ENCODE peak calls at places on chromosomes 5 and 9, in four cellular contexts. E is mesenchymal stem cell, G is upper lobe of right lung, L is lung. B is an unnamed sample.

GRCh38 chr9:626591-626990 is 214.9 kb upstream of the DMRT1 start:
- DNase-seq in E (no peak), G (no peak), L (no peak), B (no peak)

GRCh38 chr5:155941340-155941739 is 385.6 kb upstream of the SGCD start:
- DNase-seq in E (no peak), G (no peak), L (no peak), B (no peak)

GRCh38 chr5:81395262-81395661 is 1.3 kb upstream of the ACOT12 start:
- DNase-seq in E (no peak), G (no peak), L (no peak), B (no peak)

GRCh38 chr9:34490360-34490759 is 31.8 kb downstream of the DNAI1 start:
- DNase-seq in E (no peak), G (no peak), L (no peak), B (no peak)

GRCh38 chr5:88944751-88945507 is 61.9 kb upstream of the MEF2C start:
- DNase-seq in E (peak), G (no peak), L (no peak), B (no peak)

GRCh38 chr5:76270214-76270613 is 132.9 kb upstream of the IQGAP2 start:
- DNase-seq in E (peak), G (no peak), L (no peak), B (no peak)

GRCh38 chr5:35164860-35165542 is 65.3 kb downstream of the PRLR start:
- DNase-seq in E (no peak), G (no peak), L (no peak), B (no peak)

GRCh38 chr9:123866497-123866896 is 63.4 kb downstream of the DENND1A start:
- DNase-seq in E (no peak), G (no peak), L (no peak), B (no peak)

GRCh38 chr5:15704397-15704947 is 204.5 kb downstream of the FBXL7 start:
- DNase-seq in E (peak), G (no peak), L (no peak), B (no peak)

GRCh38 chr5:77768978-77769377 is 7.2 kb downstream of the TBCA start:
- DNase-seq in E (no peak), G (no peak), L (no peak), B (no peak)

GRCh38 chr5:51226420-51226735 is 156.9 kb upstream of the ISL1 start:
- DNase-seq in E (no peak), G (no peak), L (no peak), B (no peak)

GRCh38 chr5:129743541-129744187 is 4.2 kb upstream of the MINAR2 start:
- DNase-seq in E (no peak), G (no peak), L (no peak), B (no peak)

GRCh38 chr5:39494099-39494498 is 69.3 kb upstream of the DAB2 start:
- DNase-seq in E (no peak), G (no peak), L (no peak), B (no peak)

GRCh38 chr5:42995152-42995751 is 44.9 kb downstream of the ANXA2R start:
- DNase-seq in E (no peak), G (no peak), L (no peak), B (no peak)

GRCh38 chr5:126100767-126101166 is 322.4 kb upstream of the GRAMD2B start:
- DNase-seq in E (no peak), G (no peak), L (no peak), B (no peak)

GRCh38 chr9:99120256-99120655 is 15.3 kb downstream of the TGFBR1 start:
- DNase-seq in E (no peak), G (no peak), L (no peak), B (no peak)

GRCh38 chr5:90056911-90057705 is 352.4 kb downstream of the CETN3 start:
- DNase-seq in E (peak), G (no peak), L (no peak), B (no peak)

GRCh38 chr5:104904561-104904960 is 1342.0 kb upstream of the NUDT12 start:
- DNase-seq in E (no peak), G (no peak), L (no peak), B (no peak)

GRCh38 chr5:15238006-15238405 is 262.0 kb upstream of the FBXL7 start:
- DNase-seq in E (no peak), G (no peak), L (no peak), B (no peak)

GRCh38 chr9:30075451-30076199 is 2308.8 kb upstream of the ACO1 start:
- DNase-seq in E (peak), G (no peak), L (no peak), B (no peak)

GRCh38 chr5:141504216-141504615 is 15.3 kb downstream of the PCDHGC5 start:
- DNase-seq in E (no peak), G (no peak), L (no peak), B (no peak)
- H3K27ac ChIP-seq in E (no peak), G (no peak), L (no peak), B (no peak)

GRCh38 chr5:3612561-3613175 is 17.0 kb downstream of the IRX1 start:
- DNase-seq in E (no peak), G (no peak), L (no peak), B (no peak)

GRCh38 chr5:3615829-3616228 is 20.2 kb downstream of the IRX1 start:
- DNase-seq in E (no peak), G (no peak), L (no peak), B (no peak)

GRCh38 chr5:3609120-3609681 is 13.6 kb downstream of the IRX1 start:
- DNase-seq in E (no peak), G (peak), L (no peak), B (no peak)

GRCh38 chr5:3615217-3615616 is 19.6 kb downstream of the IRX1 start:
- DNase-seq in E (no peak), G (no peak), L (no peak), B (no peak)

GRCh38 chr5:3613726-3614125 is 18.1 kb downstream of the IRX1 start:
- DNase-seq in E (no peak), G (peak), L (no peak), B (no peak)
- H3K27ac ChIP-seq in E (no peak), G (no peak), L (no peak), B (no peak)

GRCh38 chr5:10711562-10711961 is 49.5 kb downstream of the DAP start:
- DNase-seq in E (no peak), G (no peak), L (no peak), B (no peak)

GRCh38 chr5:10710513-10711128 is 50.4 kb downstream of the DAP start:
- DNase-seq in E (no peak), G (no peak), L (no peak), B (no peak)

GRCh38 chr5:10712574-10713366 is 48.3 kb downstream of the DAP start:
- DNase-seq in E (no peak), G (no peak), L (no peak), B (no peak)

GRCh38 chr5:10719965-10720364 is 41.1 kb downstream of the DAP start:
- DNase-seq in E (peak), G (no peak), L (no peak), B (no peak)

DNA sequence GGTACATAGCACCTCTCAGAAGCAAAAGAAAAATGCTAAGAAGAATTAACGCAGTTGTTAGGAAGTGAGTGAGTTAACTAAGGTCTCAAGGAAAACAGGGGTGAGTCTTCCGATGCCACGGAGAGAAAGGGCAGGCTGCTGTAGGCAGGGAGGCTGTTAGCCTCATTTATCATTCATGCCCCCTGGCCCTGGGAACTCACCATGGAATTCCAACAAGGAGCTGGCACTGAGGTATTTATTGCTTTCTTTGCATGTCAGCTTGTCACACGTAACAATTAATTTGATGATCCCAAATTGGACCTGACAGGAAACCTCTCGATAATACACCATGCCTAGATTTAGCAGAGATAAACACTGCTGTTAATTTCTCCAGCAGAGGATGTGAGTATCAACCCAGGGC is 45.4 kb downstream of the DAP start:
- DNase-seq in E (no peak), G (no peak), L (no peak), B (no peak)
- H3K27ac ChIP-seq in E (no peak), G (no peak), L (no peak), B (no peak)

DNA sequence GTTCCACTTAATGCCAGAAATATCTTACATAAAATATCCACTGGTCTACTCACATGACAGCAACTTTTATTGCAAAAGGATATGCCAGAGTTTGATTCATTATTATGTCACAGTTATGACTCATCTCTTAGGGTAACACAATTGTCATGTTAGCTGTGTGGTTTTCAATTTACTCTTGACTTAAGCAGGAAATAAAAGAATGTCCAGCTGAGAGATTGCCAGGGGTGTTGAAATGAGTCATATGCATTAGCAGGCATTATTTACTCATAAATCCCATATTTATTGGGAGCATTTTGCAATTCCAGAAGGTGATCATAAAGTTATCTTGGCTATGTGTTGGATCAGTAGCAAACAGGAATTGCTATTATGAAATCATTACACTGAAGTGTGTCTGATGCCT is 1164.6 kb upstream of the CDH18 start:
- DNase-seq in E (peak), G (no peak), L (no peak), B (no peak)
- H3K27ac ChIP-seq in E (no peak), G (no peak), L (no peak), B (no peak)

GRCh38 chr5:83547156-83547555 is 75.6 kb downstream of the VCAN start:
- DNase-seq in E (no peak), G (no peak), L (no peak), B (no peak)
- H3K27ac ChIP-seq in E (no peak), G (no peak), L (no peak), B (no peak)

GRCh38 chr5:141941307-141941706 is 16.7 kb downstream of the PCDH12 start:
- DNase-seq in E (peak), G (no peak), L (no peak), B (no peak)

GRCh38 chr5:141940695-141941271 is 17.1 kb downstream of the DELE1 start:
- DNase-seq in E (peak), G (no peak), L (no peak), B (no peak)

GRCh38 chr5:141944086-141944485 is 13.9 kb downstream of the PCDH12 start:
- DNase-seq in E (no peak), G (no peak), L (no peak), B (no peak)

GRCh38 chr5:141942185-141942857 is 15.7 kb downstream of the PCDH12 start:
- DNase-seq in E (no peak), G (no peak), L (no peak), B (no peak)

GRCh38 chr5:141941779-141942178 is 16.2 kb downstream of the PCDH12 start:
- DNase-seq in E (no peak), G (no peak), L (no peak), B (no peak)
- H3K27ac ChIP-seq in E (no peak), G (peak), L (no peak), B (no peak)

GRCh38 chr9:114351932-114352331 is 22.3 kb downstream of the ORM2 start:
- DNase-seq in E (no peak), G (no peak), L (no peak), B (no peak)
- H3K27ac ChIP-seq in E (no peak), G (no peak), L (no peak), B (no peak)

GRCh38 chr5:56406221-56406620 is 173.1 kb upstream of the ANKRD55 start:
- DNase-seq in E (no peak), G (no peak), L (no peak), B (no peak)
- H3K27ac ChIP-seq in E (peak), G (no peak), L (no peak), B (no peak)

GRCh38 chr5:2861605-2862004 is 110.1 kb upstream of the IRX2 start:
- DNase-seq in E (no peak), G (no peak), L (no peak), B (no peak)
- H3K27ac ChIP-seq in E (no peak), G (no peak), L (no peak), B (no peak)

DNA sequence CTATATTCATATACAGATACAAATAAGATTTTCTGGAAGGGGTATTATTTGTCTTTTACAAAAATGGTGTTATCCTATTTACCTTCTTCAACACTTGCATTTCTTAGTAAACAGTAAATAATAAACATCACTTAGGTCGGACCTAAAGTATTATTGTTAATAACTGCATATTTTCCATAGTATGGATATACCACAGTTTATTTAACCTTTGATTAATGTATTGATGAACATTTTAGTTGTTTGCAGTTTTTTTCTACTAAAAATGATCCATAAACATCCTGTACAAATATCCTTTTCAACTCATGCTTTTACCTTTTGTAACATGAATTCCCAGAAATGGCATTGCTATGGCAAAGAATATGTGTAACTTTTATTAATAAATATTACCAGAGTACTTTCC is 83.4 kb downstream of the NDUFAF2 start:
- DNase-seq in E (no peak), G (no peak), L (no peak), B (no peak)
- H3K27ac ChIP-seq in E (no peak), G (no peak), L (no peak), B (no peak)

B was measured in substantia nigra.